ENCODE peak calls at places on chromosomes 6 and 20, in six cellular contexts. B is NCI-H524 treated with DMSO at 0.1 percent for 48 hours; U is stimulated activated CD4-positive, alpha-beta T cell treated with anti-CD3 and anti-CD28 coated beads, Interleukin-2, amount 100 ng/mL, for 48 hours; G is NAMALWA; O is Peyer's patch; D is sciatic nerve. L is an unnamed sample.

GRCh38 chr20:41004561-41005360 is 23.9 kb upstream of the TOP1 start:
- DNase-seq in B (peak), U (peak), G (no peak), O (no peak), D (no peak), L (peak)

GRCh38 chr6:7058250-7058923 is 49.4 kb upstream of the RREB1 start:
- DNase-seq in B (no peak), U (no peak), G (no peak), O (no peak), D (no peak), L (no peak)

GRCh38 chr6:122071950-122072647 is 327.4 kb upstream of the HSF2 start:
- DNase-seq in B (no peak), U (no peak), G (no peak), O (no peak), D (no peak), L (no peak)

GRCh38 chr6:79756496-79756895 is 125.4 kb downstream of the SH3BGRL2 start:
- DNase-seq in B (no peak), U (no peak), G (no peak), O (no peak), D (no peak), L (no peak)

GRCh38 chr20:62900052-62900691 is 26.1 kb downstream of the DIDO1 start:
- DNase-seq in B (peak), U (peak), G (peak), O (peak), D (peak), L (peak)

GRCh38 chr20:46002008-46002407 is 6.7 kb upstream of the MMP9 start:
- DNase-seq in B (no peak), U (no peak), G (no peak), O (no peak), D (no peak), L (no peak)

GRCh38 chr6:52538252-52538905 is 38.5 kb downstream of the TRAM2 start:
- DNase-seq in B (no peak), U (no peak), G (no peak), O (no peak), D (no peak), L (no peak)

GRCh38 chr20:50819344-50819743 is 24.5 kb downstream of the BCAS4 start:
- DNase-seq in B (no peak), U (no peak), G (peak), O (no peak), D (no peak), L (no peak)

GRCh38 chr6:23584134-23584763 is 541.8 kb upstream of the NRSN1 start:
- DNase-seq in B (no peak), U (no peak), G (no peak), O (no peak), D (no peak), L (no peak)

GRCh38 chr6:5938934-5939333 is 67.8 kb downstream of the NRN1 start:
- DNase-seq in B (no peak), U (no peak), G (no peak), O (no peak), D (no peak), L (no peak)

GRCh38 chr6:163706688-163707087 is 292.2 kb downstream of the QKI start:
- DNase-seq in B (no peak), U (no peak), G (peak), O (no peak), D (no peak), L (no peak)

GRCh38 chr20:33279261-33279910 is 3.6 kb upstream of the BPIFB1 start:
- DNase-seq in B (peak), U (no peak), G (no peak), O (no peak), D (no peak), L (peak)

GRCh38 chr6:158046201-158047119 is 64.8 kb downstream of the SYNJ2 start:
- DNase-seq in B (no peak), U (no peak), G (no peak), O (no peak), D (no peak), L (no peak)

GRCh38 chr6:158070513-158070912 is 88.8 kb downstream of the SYNJ2 start:
- DNase-seq in B (no peak), U (no peak), G (no peak), O (no peak), D (no peak), L (no peak)

GRCh38 chr6:114158838-114159694 is 183.8 kb downstream of the HS3ST5 start:
- DNase-seq in B (no peak), U (no peak), G (no peak), O (no peak), D (no peak), L (no peak)

GRCh38 chr6:128098000-128098581 is 197.2 kb upstream of the THEMIS start:
- DNase-seq in B (no peak), U (no peak), G (no peak), O (no peak), D (no peak), L (no peak)

GRCh38 chr20:58624687-58625086 is 26.4 kb upstream of the STX16 start:
- DNase-seq in B (no peak), U (no peak), G (no peak), O (no peak), D (no peak), L (no peak)

GRCh38 chr6:52286798-52287432 is 2.4 kb upstream of the MCM3 start:
- DNase-seq in B (peak), U (peak), G (peak), O (peak), D (peak), L (peak)

GRCh38 chr6:45495404-45496084 is 117.8 kb upstream of the SUPT3H start:
- DNase-seq in B (no peak), U (no peak), G (no peak), O (no peak), D (no peak), L (no peak)

GRCh38 chr6:109241199-109241598 is 141.1 kb downstream of the CD164 start:
- DNase-seq in B (no peak), U (no peak), G (no peak), O (no peak), D (no peak), L (no peak)

GRCh38 chr6:27889628-27890315 is 22.4 kb downstream of the OR2B2 start:
- DNase-seq in B (no peak), U (no peak), G (peak), O (no peak), D (no peak), L (no peak)

GRCh38 chr20:37492096-37492625 is 28.9 kb upstream of the NNAT start:
- DNase-seq in B (no peak), U (no peak), G (no peak), O (no peak), D (no peak), L (no peak)

GRCh38 chr6:158595223-158595622 is 35.3 kb downstream of the TMEM181 start:
- DNase-seq in B (no peak), U (no peak), G (peak), O (no peak), D (no peak), L (no peak)

L was measured in NCI-H2171.